ENCODE peak calls at places on chromosomes 11 and 22, in six cellular contexts. R is thoracic aorta; P is psoas muscle; C is CD8-positive, alpha-beta memory T cell; F is tibial artery; X is body of pancreas. U is an unnamed sample. For H3K4me1, the result is how much of the 10 kb centered on the place peaks cover.

GRCh38 chr11:28836285-28837081 is 728.3 kb downstream of the METTL15 start:
- DNase-seq in P (no peak), F (no peak), C (no peak), X (no peak), R (no peak), U (no peak)

GRCh38 chr11:128493570-128493965 is 93.8 kb downstream of the ETS1 start:
- DNase-seq in C (no peak), F (no peak), R (no peak), P (no peak), X (no peak), U (no peak)

GRCh38 chr11:100738701-100739100 is 51.6 kb downstream of the ARHGAP42 start:
- DNase-seq in R (no peak), C (no peak), X (no peak), P (no peak), F (no peak), U (no peak)

GRCh38 chr11:131815631-131816030 is 445.2 kb downstream of the NTM start:
- DNase-seq in X (no peak), P (no peak), R (no peak), F (no peak), C (no peak), U (no peak)

GRCh38 chr11:94775576-94776327 is 7.6 kb downstream of the AMOTL1 start:
- DNase-seq in R (no peak), P (no peak), X (no peak), F (no peak), C (no peak), U (no peak)

GRCh38 chr11:78205256-78205655 is 16.5 kb downstream of the USP35 start:
- DNase-seq in C (no peak), R (no peak), P (no peak), F (no peak), X (no peak), U (no peak)

GRCh38 chr11:1219446-1219835 is 3.4 kb upstream of the MUC5B start:
- DNase-seq in C (peak), R (no peak), X (peak), F (peak), P (peak), U (no peak)

GRCh38 chr11:64436025-64436424 is 77.1 kb downstream of the RPS6KA4 start:
- DNase-seq in F (no peak), C (no peak), R (no peak), X (no peak), P (peak), U (no peak)

GRCh38 chr22:19375435-19375834 is 56.1 kb downstream of the HIRA start:
- DNase-seq in C (no peak), R (no peak), X (no peak), F (no peak), P (no peak), U (no peak)

GRCh38 chr11:45041556-45041955 is 90.9 kb upstream of the TP53I11 start:
- DNase-seq in C (no peak), R (no peak), F (no peak), X (no peak), P (no peak), U (no peak)

GRCh38 chr11:82797595-82797971 is 63.9 kb upstream of the FAM181B start:
- DNase-seq in C (no peak), X (no peak), F (no peak), P (no peak), R (no peak), U (no peak)

GRCh38 chr11:82792822-82793569 is 59.3 kb upstream of the FAM181B start:
- DNase-seq in P (no peak), X (no peak), C (no peak), R (no peak), F (no peak), U (no peak)

GRCh38 chr11:82792319-82792718 is 58.7 kb upstream of the FAM181B start:
- DNase-seq in R (no peak), C (no peak), X (no peak), F (no peak), P (no peak), U (no peak)

GRCh38 chr11:82794490-82794889 is 60.8 kb upstream of the FAM181B start:
- DNase-seq in F (no peak), P (no peak), C (no peak), R (no peak), X (no peak), U (no peak)

GRCh38 chr11:82796970-82797594 is 63.4 kb upstream of the FAM181B start:
- DNase-seq in P (peak), F (no peak), R (no peak), X (no peak), C (no peak), U (no peak)
- H3K27ac ChIP-seq in P (no peak), F (no peak), R (no peak), X (no peak), C (no peak), U (no peak)

DNA sequence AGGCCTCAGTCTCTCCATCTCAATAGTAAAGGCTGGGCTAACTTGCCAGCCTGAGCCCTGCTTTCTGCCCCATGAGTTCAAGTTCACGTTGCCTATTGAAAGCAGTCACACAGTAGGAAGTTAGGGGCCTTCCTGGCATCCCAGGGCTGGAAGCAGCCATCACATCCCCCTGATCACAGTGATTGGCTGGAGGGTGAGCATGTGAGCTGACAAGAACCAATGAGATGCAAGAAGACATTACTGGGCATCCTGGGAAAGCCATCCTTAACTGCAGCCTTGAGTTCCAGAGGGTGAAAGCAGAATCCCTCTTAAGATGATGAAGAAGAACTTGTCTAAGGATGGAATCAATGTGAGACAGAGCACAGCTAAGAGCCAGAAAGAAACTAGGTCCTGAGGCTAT is 29.0 kb downstream of the IRAG1 start:
- DNase-seq in R (no peak), X (no peak), C (no peak), F (no peak), P (no peak), U (no peak)
- H3K4me3 ChIP-seq in R (no peak), X (no peak), C (no peak), F (no peak), P (no peak), U (no peak)

GRCh38 chr22:38176170-38176741 is 5.4 kb downstream of the PLA2G6 start:
- DNase-seq in P (peak), R (no peak), X (peak), F (peak), C (peak), U (no peak)

GRCh38 chr22:38174626-38175025 is 7.0 kb downstream of the PLA2G6 start:
- DNase-seq in R (no peak), X (no peak), C (no peak), F (peak), P (no peak), U (no peak)

GRCh38 chr22:38175206-38176118 is 6.2 kb downstream of the PLA2G6 start:
- DNase-seq in P (no peak), X (no peak), C (no peak), R (no peak), F (peak), U (no peak)

GRCh38 chr22:38177926-38178604 is 3.6 kb downstream of the PLA2G6 start:
- DNase-seq in R (no peak), X (peak), C (no peak), F (peak), P (peak), U (no peak)

GRCh38 chr22:38177044-38177443 is 4.6 kb downstream of the PLA2G6 start:
- DNase-seq in X (no peak), F (peak), C (no peak), R (no peak), P (no peak), U (no peak)
- H3K4me1 ChIP-seq in X (under half), F (under half), C (half or more), R (under half), P (half or more), U (under half)

GRCh38 chr11:74020537-74020936 is 11.7 kb upstream of the UCP3 start:
- DNase-seq in F (no peak), R (no peak), P (no peak), C (no peak), X (no peak), U (no peak)
- H3K27ac ChIP-seq in F (no peak), R (no peak), P (peak), C (no peak), X (no peak), U (no peak)

GRCh38 chr22:30932661-30933060 is 35.9 kb downstream of the MORC2 start:
- DNase-seq in C (no peak), P (no peak), R (no peak), F (no peak), X (no peak), U (no peak)
- H3K4me3 ChIP-seq in C (no peak), P (no peak), R (no peak), F (no peak), X (no peak), U (no peak)